ENCODE peak calls at places on chromosomes 13 and 19, in ten cellular contexts. M is fibroblast of lung, S is IMR-90, B is GM23248, E is DND-41, D is H9, T is neural progenitor cell, O is SK-N-SH, L is mammary epithelial cell, R is PC-3. K is an unnamed sample.

GRCh38 chr19:49820125-49820524 is 2.0 kb downstream of the MED25 start:
- DNase-seq in M (peak; percentile 17), S (no peak), B (no peak), E (no peak), D (no peak), T (no peak), O (no peak), L (no peak), R (no peak), K (no peak)

GRCh38 chr19:16200038-16200775 is 2.5 kb downstream of the AP1M1 start:
- DNase-seq in M (no peak), S (peak; percentile 33), B (peak; percentile 69), E (no peak), D (no peak), T (no peak), O (no peak), L (no peak), R (no peak), K (no peak)

GRCh38 chr19:13053761-13054604 is 48.7 kb downstream of the LYL1 start:
- DNase-seq in M (peak; percentile 98), S (peak; percentile 96), B (peak; percentile 95), E (no peak), D (no peak), T (peak; percentile 87), O (peak; percentile 73), L (peak; percentile 89), R (peak; percentile 99), K (no peak)

GRCh38 chr19:44236384-44236783 is 23.3 kb upstream of the ZNF233 start:
- DNase-seq in M (no peak), S (no peak), B (no peak), E (no peak), D (no peak), T (no peak), O (no peak), L (no peak), R (no peak), K (no peak)

GRCh38 chr13:77513719-77514335 is 21.7 kb upstream of the SCEL start:
- DNase-seq in M (no peak), S (no peak), B (no peak), E (no peak), D (no peak), T (no peak), O (no peak), L (no peak), R (no peak), K (no peak)

GRCh38 chr13:107942030-107942617 is 273.2 kb downstream of the LIG4 start:
- DNase-seq in M (no peak), S (no peak), B (no peak), E (no peak), D (no peak), T (no peak), O (no peak), L (no peak), R (no peak), K (no peak)

GRCh38 chr19:46371371-46371901 is 24.5 kb downstream of the PPP5C start:
- DNase-seq in M (peak; percentile 25), S (peak; percentile 28), B (no peak), E (no peak), D (no peak), T (no peak), O (no peak), L (peak; percentile 27), R (no peak), K (no peak)

GRCh38 chr13:49374585-49375290 is 69.1 kb downstream of the CAB39L start:
- DNase-seq in M (peak; percentile 89), S (peak; percentile 87), B (peak; percentile 88), E (no peak), D (no peak), T (no peak), O (no peak), L (peak; percentile 83), R (peak; percentile 84), K (no peak)

GRCh38 chr19:2477732-2478191 is 1.8 kb downstream of the GADD45B start:
- DNase-seq in M (peak; percentile 64), S (peak; percentile 49), B (peak; percentile 64), E (peak; percentile 46), D (no peak), T (no peak), O (no peak), L (no peak), R (peak; percentile 35), K (peak; percentile 56)

GRCh38 chr13:42926555-42926954 is 65.5 kb downstream of the EPSTI1 start:
- DNase-seq in M (no peak), S (no peak), B (peak; percentile 2), E (no peak), D (no peak), T (no peak), O (no peak), L (no peak), R (no peak), K (no peak)

GRCh38 chr13:50365683-50366391 is 350.6 kb downstream of the KCNRG start:
- DNase-seq in M (peak; percentile 13), S (no peak), B (no peak), E (no peak), D (no peak), T (no peak), O (no peak), L (peak; percentile 71), R (peak; percentile 76), K (peak; percentile 91)

GRCh38 chr19:29672933-29673336 is 7.7 kb downstream of the PLEKHF1 start:
- DNase-seq in M (no peak), S (no peak), B (no peak), E (peak; percentile 86), D (no peak), T (no peak), O (no peak), L (no peak), R (no peak), K (no peak)

GRCh38 chr13:95260031-95260525 is 41.2 kb downstream of the ABCC4 start:
- DNase-seq in M (no peak), S (no peak), B (no peak), E (no peak), D (no peak), T (no peak), O (no peak), L (no peak), R (no peak), K (no peak)

GRCh38 chr19:35870798-35871197 is 2.4 kb downstream of the APLP1 start:
- DNase-seq in M (no peak), S (no peak), B (no peak), E (no peak), D (peak; percentile 60), T (no peak), O (no peak), L (no peak), R (no peak), K (no peak)

GRCh38 chr19:35869327-35870123 is 1.2 kb downstream of the APLP1 start:
- DNase-seq in M (peak; percentile 78), S (peak; percentile 61), B (peak; percentile 85), E (peak; percentile 20), D (peak; percentile 97), T (peak; percentile 99), O (peak; percentile 89), L (peak; percentile 60), R (peak; percentile 81), K (no peak)

GRCh38 chr19:35871611-35872010 is 3.2 kb downstream of the APLP1 start:
- DNase-seq in M (no peak), S (no peak), B (no peak), E (no peak), D (no peak), T (no peak), O (no peak), L (no peak), R (no peak), K (no peak)

GRCh38 chr19:35868172-35868822 is at the start of gene APLP1:
- DNase-seq in M (peak; percentile 53), S (no peak), B (peak; percentile 79), E (peak; percentile 70), D (peak; percentile 73), T (peak; percentile 92), O (peak; percentile 92), L (no peak), R (peak; percentile 54), K (peak; percentile 23)

GRCh38 chr19:35868823-35869326 is 501 bp downstream of the APLP1 start:
- DNase-seq in M (no peak), S (no peak), B (no peak), E (no peak), D (no peak), T (no peak), O (no peak), L (no peak), R (no peak), K (no peak)
- H3K9ac ChIP-seq in M (no peak overlapping the region), S (no peak overlapping the region), B (no peak overlapping the region), E (peak overlapping the region; percentile 28), D (no peak overlapping the region), T (no peak overlapping the region), O (no peak overlapping the region), L (no peak overlapping the region), R (peak overlapping the region; percentile 6), K (no peak overlapping the region)

GRCh38 chr19:41545547-41545946 is 30.4 kb upstream of the CEACAM21 start:
- DNase-seq in M (no peak), S (no peak), B (no peak), E (no peak), D (no peak), T (no peak), O (no peak), L (no peak), R (no peak), K (no peak)
- H3K4me2 ChIP-seq in M (no peak overlapping the region), S (no peak overlapping the region), B (no peak overlapping the region), E (no peak overlapping the region), D (no peak overlapping the region), T (no peak overlapping the region), O (no peak overlapping the region), L (no peak overlapping the region), R (no peak overlapping the region), K (peak overlapping the region; percentile 90)

GRCh38 chr19:19059018-19059836 is 4.6 kb upstream of the SLC25A42 start:
- DNase-seq in M (no peak), S (no peak), B (no peak), E (no peak), D (no peak), T (no peak), O (no peak), L (no peak), R (no peak), K (no peak)

GRCh38 chr19:19056636-19057275 is 7.0 kb upstream of the SLC25A42 start:
- DNase-seq in M (no peak), S (no peak), B (no peak), E (no peak), D (no peak), T (no peak), O (no peak), L (no peak), R (no peak), K (no peak)

GRCh38 chr19:19057317-19057716 is 6.5 kb upstream of the SLC25A42 start:
- DNase-seq in M (no peak), S (no peak), B (no peak), E (no peak), D (no peak), T (no peak), O (no peak), L (no peak), R (no peak), K (no peak)

GRCh38 chr19:19055701-19056100 is 8.1 kb upstream of the SLC25A42 start:
- DNase-seq in M (no peak), S (no peak), B (no peak), E (no peak), D (no peak), T (no peak), O (no peak), L (no peak), R (no peak), K (no peak)

GRCh38 chr19:19057720-19058119 is 6.1 kb upstream of the SLC25A42 start:
- DNase-seq in M (no peak), S (no peak), B (no peak), E (no peak), D (no peak), T (no peak), O (no peak), L (no peak), R (no peak), K (no peak)
- H4K20me1 ChIP-seq in M (no peaks in the 10 kb centered on the region), S (peaks cover 6% of the 10 kb centered on the region), B (no peaks in the 10 kb centered on the region), E (peaks cover 25% of the 10 kb centered on the region), D (no peaks in the 10 kb centered on the region), T (no peaks in the 10 kb centered on the region), O (no peaks in the 10 kb centered on the region), L (no peaks in the 10 kb centered on the region), R (no peaks in the 10 kb centered on the region), K (no peaks in the 10 kb centered on the region)

GRCh38 chr19:36488118-36488815 is 1.1 kb downstream of the ZNF566 start:
- DNase-seq in M (peak; percentile 45), S (peak; percentile 53), B (peak; percentile 58), E (no peak), D (no peak), T (no peak), O (no peak), L (no peak), R (no peak), K (no peak)
- H3K9ac ChIP-seq in M (peak overlapping the region; percentile 95), S (no peak overlapping the region), B (peak overlapping the region; percentile 98), E (peak overlapping the region; percentile 87), D (peak overlapping the region; percentile 77), T (peak overlapping the region; percentile 95), O (peak overlapping the region; percentile 84), L (peak overlapping the region; percentile 88), R (peak overlapping the region; percentile 94), K (no peak overlapping the region)